ENCODE peak calls at places on chromosome 11, in ten cellular contexts. W is A549; H is OCI-LY7; L is adipocyte; P is prostate gland; R is SJSA1; I is foreskin keratinocyte; B is CD8-positive, alpha-beta T cell; F is transverse colon; S is GM23338. Y is an unnamed sample. For H3K4me1, the result is how much of the 10 kb centered on the place peaks cover.

GRCh38 chr11:66335531-66336233 is 552 bp downstream of the RIN1 start:
- DNase-seq in W (no peak), H (no peak), L (peak), P (no peak), R (peak), I (peak), B (no peak), F (no peak), S (peak), Y (no peak)

GRCh38 chr11:32297629-32298028 is 137.7 kb downstream of the WT1 start:
- DNase-seq in W (peak), H (peak), L (peak), P (peak), R (no peak), I (peak), B (no peak), F (no peak), S (peak), Y (no peak)

GRCh38 chr11:2698386-2699184 is 1.2 kb downstream of the KCNQ1OT1 start:
- DNase-seq in W (no peak), H (no peak), L (peak), P (no peak), R (peak), I (no peak), B (no peak), F (no peak), S (peak), Y (peak)

GRCh38 chr11:8233691-8234424 is 29.8 kb downstream of the LMO1 start:
- DNase-seq in W (peak), H (no peak), L (peak), P (no peak), R (no peak), I (peak), B (no peak), F (no peak), S (no peak), Y (no peak)

GRCh38 chr11:1778141-1778911 is 14.6 kb upstream of the CTSD start:
- DNase-seq in W (no peak), H (no peak), L (no peak), P (no peak), R (no peak), I (no peak), B (no peak), F (no peak), S (no peak), Y (no peak)

GRCh38 chr11:112599861-112600533 is 339.3 kb upstream of the PLET1 start:
- DNase-seq in W (no peak), H (no peak), L (no peak), P (no peak), R (no peak), I (no peak), B (no peak), F (no peak), S (no peak), Y (no peak)

GRCh38 chr11:59728913-59729312 is 15.3 kb upstream of the OR10V1 start:
- DNase-seq in W (no peak), H (no peak), L (no peak), P (no peak), R (no peak), I (no peak), B (no peak), F (no peak), S (no peak), Y (no peak)

GRCh38 chr11:57638005-57638760 is 11.5 kb downstream of the YPEL4 start:
- DNase-seq in W (peak), H (no peak), L (peak), P (peak), R (peak), I (peak), B (no peak), F (peak), S (peak), Y (no peak)

GRCh38 chr11:11817957-11818356 is 23.8 kb upstream of the USP47 start:
- DNase-seq in W (no peak), H (no peak), L (no peak), P (no peak), R (no peak), I (no peak), B (no peak), F (no peak), S (no peak), Y (no peak)

GRCh38 chr11:11814614-11815452 is 26.9 kb upstream of the USP47 start:
- DNase-seq in W (no peak), H (no peak), L (no peak), P (no peak), R (no peak), I (no peak), B (no peak), F (no peak), S (no peak), Y (no peak)

GRCh38 chr11:11813288-11813962 is 28.3 kb upstream of the USP47 start:
- DNase-seq in W (peak), H (no peak), L (peak), P (no peak), R (peak), I (peak), B (no peak), F (peak), S (no peak), Y (peak)

GRCh38 chr11:11818529-11819121 is 23.1 kb upstream of the USP47 start:
- DNase-seq in W (no peak), H (no peak), L (no peak), P (no peak), R (no peak), I (no peak), B (no peak), F (no peak), S (no peak), Y (no peak)

DNA sequence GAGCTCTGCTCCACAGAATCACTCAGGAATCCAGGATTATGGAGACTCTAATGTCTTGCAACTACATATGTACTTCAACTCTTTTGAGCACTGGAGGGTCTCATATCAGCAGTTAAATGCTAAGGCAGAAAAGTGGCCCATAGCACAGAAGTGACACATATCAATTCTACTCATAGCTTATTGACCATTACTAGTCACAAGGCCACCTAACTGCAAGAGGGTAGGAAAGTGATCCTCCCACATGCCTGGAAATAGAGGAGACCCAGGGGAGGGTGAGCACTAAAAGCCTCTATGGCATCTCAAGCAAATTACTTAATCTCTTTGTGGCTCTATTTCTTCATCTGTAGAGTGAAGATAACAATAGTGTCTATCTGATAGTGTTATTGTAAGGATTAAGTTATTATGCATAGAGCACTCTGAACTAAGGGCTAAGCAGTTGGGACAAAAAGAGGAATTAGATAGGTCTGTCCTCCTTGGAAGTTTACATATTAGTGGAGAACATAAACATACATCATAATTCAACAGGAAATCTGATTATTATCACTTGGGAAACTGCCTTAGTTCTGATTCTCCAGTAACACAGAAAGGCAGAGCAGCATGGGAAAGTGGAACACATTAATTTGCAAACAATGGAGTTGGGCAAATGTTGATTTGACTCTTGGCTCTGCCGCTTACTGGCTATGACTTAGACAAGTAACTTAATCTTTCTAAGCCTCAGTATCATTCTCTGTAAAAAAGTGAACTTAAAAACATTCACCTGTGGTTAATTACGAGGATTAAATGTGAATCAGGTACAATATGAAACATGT is 25.1 kb upstream of the USP47 start:
- DNase-seq in W (no peak), H (no peak), L (peak), P (no peak), R (no peak), I (peak), B (no peak), F (no peak), S (no peak), Y (no peak)
- H3K4me1 ChIP-seq in W (under half), H (under half), L (under half), P (under half), R (under half), I (under half), B (under half), F (under half), S (under half), Y (under half)

GRCh38 chr11:73121692-73122091 is 20.4 kb downstream of the FCHSD2 start:
- DNase-seq in W (no peak), H (no peak), L (peak), P (no peak), R (no peak), I (no peak), B (no peak), F (no peak), S (no peak), Y (no peak)
- H3K4me1 ChIP-seq in W (under half), H (under half), L (under half), P (under half), R (under half), I (under half), B (under half), F (under half), S (under half), Y (under half)

DNA sequence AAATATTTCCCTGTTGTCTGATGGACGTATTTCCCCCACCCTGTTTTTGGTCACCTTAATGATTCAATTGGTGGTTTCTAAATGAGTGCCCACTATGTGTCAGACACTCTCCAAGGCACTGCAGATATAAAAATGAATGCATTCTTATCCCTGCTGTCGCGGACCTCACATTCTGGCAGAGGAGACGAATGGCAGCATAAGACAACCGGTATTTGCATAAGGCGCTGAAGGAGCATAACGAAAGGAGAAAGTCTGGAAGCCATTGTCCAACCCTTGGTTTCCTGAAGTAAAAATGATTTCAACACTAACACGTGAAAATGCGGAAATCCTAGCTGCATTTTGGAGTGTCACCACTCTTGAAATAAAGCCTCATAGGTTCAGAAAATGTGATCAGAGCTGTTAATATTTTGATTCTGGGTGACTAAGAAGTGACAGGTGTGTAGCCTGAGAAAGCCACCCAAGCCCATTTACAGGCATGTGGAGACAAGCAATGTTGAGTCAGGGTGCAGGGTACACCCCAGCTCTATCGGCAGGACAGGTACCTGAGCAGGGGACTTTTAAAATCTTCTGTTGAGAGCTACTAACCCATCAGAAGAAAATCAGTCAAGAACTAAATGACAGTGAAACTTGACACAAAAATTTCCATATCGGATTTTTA is 10.1 kb upstream of the GAB2 start:
- DNase-seq in W (no peak), H (no peak), L (no peak), P (no peak), R (no peak), I (peak), B (no peak), F (no peak), S (no peak), Y (no peak)
- H3K4me1 ChIP-seq in W (under half), H (under half), L (under half), P (under half), R (under half), I (under half), B (under half), F (under half), S (under half), Y (under half)

GRCh38 chr11:64622681-64623080 is 31.7 kb downstream of the SLC22A12 start:
- DNase-seq in W (no peak), H (no peak), L (no peak), P (no peak), R (no peak), I (no peak), B (no peak), F (no peak), S (no peak), Y (no peak)

GRCh38 chr11:64619811-64620285 is 28.8 kb downstream of the SLC22A12 start:
- DNase-seq in W (no peak), H (peak), L (no peak), P (no peak), R (no peak), I (peak), B (no peak), F (peak), S (peak), Y (no peak)

GRCh38 chr11:64619196-64619595 is 28.2 kb downstream of the SLC22A12 start:
- DNase-seq in W (no peak), H (no peak), L (no peak), P (no peak), R (no peak), I (no peak), B (no peak), F (no peak), S (no peak), Y (no peak)

GRCh38 chr11:64621283-64622019 is 30.4 kb downstream of the SLC22A12 start:
- DNase-seq in W (no peak), H (peak), L (no peak), P (no peak), R (no peak), I (no peak), B (no peak), F (no peak), S (no peak), Y (no peak)

DNA sequence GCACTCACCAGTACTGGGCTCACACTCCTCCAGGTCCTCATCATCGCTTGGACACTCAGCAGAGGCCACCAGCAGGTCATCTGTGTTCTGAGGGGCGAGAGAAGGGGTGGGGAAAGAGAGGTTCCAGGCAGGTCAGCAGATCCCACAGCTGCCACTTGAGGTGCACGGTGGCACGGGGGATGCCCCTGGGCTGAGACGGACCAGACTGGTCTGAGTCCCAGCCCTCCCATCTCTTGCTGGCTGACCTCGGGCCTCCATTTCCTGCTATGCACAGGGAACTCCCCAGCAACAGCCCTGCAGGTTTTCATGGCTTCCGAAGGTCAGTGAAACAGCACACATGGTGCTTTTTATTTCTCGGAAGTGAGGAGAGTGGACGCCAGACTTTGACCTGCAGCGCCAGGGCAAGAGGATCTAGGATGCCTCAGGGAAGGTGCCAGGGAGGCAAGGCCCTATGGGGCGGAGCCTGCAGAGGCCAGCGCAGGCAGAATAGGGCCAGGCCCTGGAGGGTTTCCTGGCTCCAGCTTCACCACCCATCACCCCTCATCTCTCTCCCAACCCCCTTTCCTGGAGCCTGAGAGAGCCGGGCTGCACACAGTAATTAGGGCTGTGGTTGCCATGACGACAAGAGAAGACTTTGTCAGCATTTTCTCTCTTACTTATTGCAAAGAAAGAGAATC is 29.4 kb downstream of the SLC22A12 start:
- DNase-seq in W (no peak), H (no peak), L (no peak), P (no peak), R (no peak), I (no peak), B (no peak), F (peak), S (peak), Y (no peak)
- H3K4me1 ChIP-seq in W (under half), H (under half), L (under half), P (under half), R (under half), I (under half), B (under half), F (under half), S (under half), Y (under half)

GRCh38 chr11:118215262-118215661 is 9.5 kb downstream of the JAML start:
- DNase-seq in W (no peak), H (peak), L (no peak), P (no peak), R (no peak), I (no peak), B (no peak), F (no peak), S (no peak), Y (no peak)

GRCh38 chr11:118214210-118214914 is 10.4 kb downstream of the JAML start:
- DNase-seq in W (no peak), H (peak), L (no peak), P (no peak), R (no peak), I (no peak), B (no peak), F (no peak), S (no peak), Y (no peak)

GRCh38 chr11:118217575-118217974 is 7.2 kb downstream of the JAML start:
- DNase-seq in W (no peak), H (no peak), L (no peak), P (no peak), R (no peak), I (no peak), B (no peak), F (no peak), S (no peak), Y (no peak)

GRCh38 chr11:118216621-118217526 is 7.9 kb downstream of the JAML start:
- DNase-seq in W (no peak), H (no peak), L (no peak), P (no peak), R (no peak), I (no peak), B (no peak), F (no peak), S (no peak), Y (no peak)

DNA sequence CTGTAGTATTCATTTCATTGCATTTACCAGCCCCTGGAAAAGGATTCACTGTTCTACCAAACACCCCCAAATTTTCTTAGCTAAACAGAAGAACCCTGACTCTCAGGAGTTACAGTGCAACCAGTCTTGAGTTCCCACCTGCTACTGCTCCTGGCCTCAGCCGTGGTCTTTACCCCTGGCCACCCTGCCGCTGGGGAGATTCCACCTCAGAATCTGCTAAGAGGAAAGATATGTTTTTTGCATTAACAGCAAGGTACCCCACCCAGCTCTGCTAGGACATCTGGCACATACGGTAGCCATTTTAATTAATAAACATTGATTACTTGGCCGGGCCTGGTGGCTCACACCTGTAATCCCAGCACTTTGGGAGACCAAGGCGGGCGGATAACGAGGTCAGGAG is 9.0 kb downstream of the JAML start:
- DNase-seq in W (no peak), H (no peak), L (no peak), P (no peak), R (no peak), I (no peak), B (no peak), F (no peak), S (no peak), Y (no peak)
- H3K4me1 ChIP-seq in W (under half), H (under half), L (under half), P (under half), R (under half), I (under half), B (half or more), F (under half), S (under half), Y (under half)